ENCODE peak calls at places on chromosome 22, in eight cellular contexts. Y is pancreas; S is stomach; L is aorta; U is tibial artery; I is dorsolateral prefrontal cortex; B is naive thymus-derived CD4-positive, alpha-beta T cell; T is fibroblast of the aortic adventitia. X is an unnamed sample.

GRCh38 chr22:26708256-26709009 is 51.0 kb downstream of the MIAT start:
- DNase-seq in Y (no peak), S (no peak), L (no peak), U (no peak), I (no peak), B (no peak), T (no peak), X (peak)

GRCh38 chr22:33757041-33757440 is 163.2 kb downstream of the LARGE1 start:
- DNase-seq in Y (no peak), S (no peak), L (no peak), U (no peak), I (no peak), B (no peak), T (no peak), X (no peak)

GRCh38 chr22:20610243-20610686 is 102.9 kb downstream of the MED15 start:
- DNase-seq in Y (no peak), S (no peak), L (no peak), U (no peak), I (no peak), B (no peak), T (peak), X (peak)

GRCh38 chr22:30178180-30179126 is 68.1 kb downstream of the LIF start:
- DNase-seq in Y (no peak), S (no peak), L (no peak), U (no peak), I (no peak), B (peak), T (peak), X (no peak)

GRCh38 chr22:29555065-29555644 is 1.6 kb upstream of the THOC5 start:
- DNase-seq in Y (no peak), S (no peak), L (no peak), U (no peak), I (no peak), B (no peak), T (peak), X (peak)

GRCh38 chr22:27011131-27011530 is 353.7 kb downstream of the MIAT start:
- DNase-seq in Y (no peak), S (no peak), L (no peak), U (no peak), I (no peak), B (no peak), T (no peak), X (no peak)

GRCh38 chr22:28435271-28435825 is 244.3 kb downstream of the TTC28 start:
- DNase-seq in Y (peak), S (peak), L (no peak), U (no peak), I (no peak), B (no peak), T (no peak), X (no peak)

GRCh38 chr22:44286673-44287072 is 26.1 kb downstream of the SHISAL1 start:
- DNase-seq in Y (no peak), S (no peak), L (no peak), U (no peak), I (peak), B (no peak), T (no peak), X (peak)

GRCh38 chr22:26339755-26340154 is 89.3 kb upstream of the ASPHD2 start:
- DNase-seq in Y (no peak), S (no peak), L (no peak), U (no peak), I (peak), B (no peak), T (no peak), X (no peak)

GRCh38 chr22:20018001-20018400 is 1.4 kb upstream of the ARVCF start:
- DNase-seq in Y (no peak), S (no peak), L (no peak), U (no peak), I (no peak), B (no peak), T (no peak), X (no peak)

GRCh38 chr22:29944339-29944738 is 61.4 kb downstream of the MTMR3 start:
- DNase-seq in Y (no peak), S (no peak), L (no peak), U (no peak), I (no peak), B (no peak), T (no peak), X (no peak)

GRCh38 chr22:33405194-33405593 is 347.0 kb upstream of the SYN3 start:
- DNase-seq in Y (peak), S (no peak), L (no peak), U (no peak), I (no peak), B (no peak), T (no peak), X (no peak)

GRCh38 chr22:42932857-42933782 is 76.0 kb upstream of the ARFGAP3 start:
- DNase-seq in Y (no peak), S (no peak), L (peak), U (no peak), I (no peak), B (no peak), T (peak), X (no peak)

GRCh38 chr22:43881091-43882061 is 10.4 kb downstream of the PNPLA5 start:
- DNase-seq in Y (no peak), S (no peak), L (peak), U (no peak), I (no peak), B (no peak), T (no peak), X (no peak)

GRCh38 chr22:26481694-26482093 is 1.9 kb downstream of the HPS4 start:
- DNase-seq in Y (no peak), S (no peak), L (no peak), U (no peak), I (no peak), B (no peak), T (no peak), X (no peak)

GRCh38 chr22:44133901-44134511 is 46.7 kb upstream of the PARVG start:
- DNase-seq in Y (no peak), S (no peak), L (peak), U (no peak), I (no peak), B (no peak), T (peak), X (no peak)

GRCh38 chr22:26164174-26164573 is 5.1 kb upstream of the SEZ6L start:
- DNase-seq in Y (no peak), S (no peak), L (no peak), U (no peak), I (no peak), B (no peak), T (no peak), X (no peak)

GRCh38 chr22:31583861-31584485 is 78.0 kb downstream of the PISD start:
- DNase-seq in Y (no peak), S (no peak), L (no peak), U (no peak), I (no peak), B (no peak), T (peak), X (peak)

GRCh38 chr22:20652130-20652529 is 121.8 kb upstream of the SERPIND1 start:
- DNase-seq in Y (no peak), S (no peak), L (no peak), U (no peak), I (no peak), B (no peak), T (no peak), X (no peak)

GRCh38 chr22:32336185-32336603 is 21.5 kb upstream of the RFPL3 start:
- DNase-seq in Y (no peak), S (no peak), L (no peak), U (no peak), I (no peak), B (no peak), T (no peak), X (no peak)

GRCh38 chr22:44211256-44211945 is 30.7 kb downstream of the PARVG start:
- DNase-seq in Y (no peak), S (no peak), L (no peak), U (no peak), I (no peak), B (no peak), T (peak), X (peak)

GRCh38 chr22:43957871-43958270 is 2.6 kb downstream of the SAMM50 start:
- DNase-seq in Y (no peak), S (no peak), L (no peak), U (no peak), I (no peak), B (no peak), T (peak), X (peak)

GRCh38 chr22:26942301-26942927 is 285.0 kb downstream of the MIAT start:
- DNase-seq in Y (no peak), S (no peak), L (no peak), U (no peak), I (no peak), B (no peak), T (peak), X (no peak)

GRCh38 chr22:24067587-24068376 is 56.7 kb downstream of the CABIN1 start:
- DNase-seq in Y (peak), S (peak), L (peak), U (no peak), I (no peak), B (no peak), T (no peak), X (no peak)

GRCh38 chr22:37229805-37230672 is 14.0 kb downstream of the RAC2 start:
- DNase-seq in Y (no peak), S (peak), L (peak), U (peak), I (no peak), B (peak), T (peak), X (peak)

GRCh38 chr22:29872145-29872893 is 10.7 kb upstream of the MTMR3 start:
- DNase-seq in Y (no peak), S (no peak), L (no peak), U (no peak), I (no peak), B (no peak), T (no peak), X (no peak)

GRCh38 chr22:26891431-26891830 is 234.0 kb downstream of the MIAT start:
- DNase-seq in Y (no peak), S (no peak), L (no peak), U (no peak), I (no peak), B (no peak), T (no peak), X (no peak)

GRCh38 chr22:20741634-20742581 is 32.0 kb upstream of the SERPIND1 start:
- DNase-seq in Y (peak), S (no peak), L (no peak), U (no peak), I (peak), B (peak), T (peak), X (peak)

GRCh38 chr22:20058989-20059770 is 20.9 kb upstream of the DGCR8 start:
- DNase-seq in Y (no peak), S (no peak), L (no peak), U (no peak), I (no peak), B (no peak), T (no peak), X (no peak)

GRCh38 chr22:24303007-24303406 is 32.4 kb downstream of the SPECC1L start:
- DNase-seq in Y (no peak), S (no peak), L (no peak), U (no peak), I (no peak), B (no peak), T (no peak), X (no peak)

GRCh38 chr22:22093743-22094142 is 111.2 kb upstream of the TOP3B start:
- DNase-seq in Y (no peak), S (no peak), L (no peak), U (no peak), I (no peak), B (no peak), T (no peak), X (no peak)

GRCh38 chr22:33022231-33022630 is 36.0 kb downstream of the SYN3 start:
- DNase-seq in Y (no peak), S (no peak), L (no peak), U (no peak), I (no peak), B (no peak), T (no peak), X (no peak)

GRCh38 chr22:28980326-28980725 is 81.3 kb downstream of the C22orf31 start:
- DNase-seq in Y (no peak), S (no peak), L (no peak), U (no peak), I (no peak), B (no peak), T (peak), X (peak)

GRCh38 chr22:41910599-41911291 is 4.1 kb downstream of the SHISA8 start:
- DNase-seq in Y (no peak), S (peak), L (no peak), U (peak), I (peak), B (peak), T (peak), X (peak)
- H3K4me3 ChIP-seq in Y (peak), S (peak), L (no peak), U (peak), I (peak), B (peak), T (peak), X (no peak)

GRCh38 chr22:17158176-17158567 is 905 bp downstream of the HDHD5 start:
- DNase-seq in Y (no peak), S (no peak), L (no peak), U (no peak), I (no peak), B (no peak), T (no peak), X (no peak)

GRCh38 chr22:17159504-17159951 is 451 bp upstream of the HDHD5 start:
- DNase-seq in Y (peak), S (peak), L (peak), U (no peak), I (peak), B (no peak), T (peak), X (peak)

GRCh38 chr22:17155941-17156340 is 3.1 kb downstream of the HDHD5 start:
- DNase-seq in Y (no peak), S (no peak), L (no peak), U (no peak), I (no peak), B (no peak), T (no peak), X (no peak)

GRCh38 chr22:17158568-17159503 is at the start of gene HDHD5:
- DNase-seq in Y (peak), S (peak), L (peak), U (peak), I (peak), B (peak), T (peak), X (peak)

GRCh38 chr22:17157714-17158113 is 1.4 kb downstream of the HDHD5 start:
- DNase-seq in Y (no peak), S (no peak), L (no peak), U (no peak), I (no peak), B (no peak), T (no peak), X (no peak)
- H3K4me3 ChIP-seq in Y (peak), S (peak), L (no peak), U (peak), I (peak), B (peak), T (peak), X (no peak)

DNA sequence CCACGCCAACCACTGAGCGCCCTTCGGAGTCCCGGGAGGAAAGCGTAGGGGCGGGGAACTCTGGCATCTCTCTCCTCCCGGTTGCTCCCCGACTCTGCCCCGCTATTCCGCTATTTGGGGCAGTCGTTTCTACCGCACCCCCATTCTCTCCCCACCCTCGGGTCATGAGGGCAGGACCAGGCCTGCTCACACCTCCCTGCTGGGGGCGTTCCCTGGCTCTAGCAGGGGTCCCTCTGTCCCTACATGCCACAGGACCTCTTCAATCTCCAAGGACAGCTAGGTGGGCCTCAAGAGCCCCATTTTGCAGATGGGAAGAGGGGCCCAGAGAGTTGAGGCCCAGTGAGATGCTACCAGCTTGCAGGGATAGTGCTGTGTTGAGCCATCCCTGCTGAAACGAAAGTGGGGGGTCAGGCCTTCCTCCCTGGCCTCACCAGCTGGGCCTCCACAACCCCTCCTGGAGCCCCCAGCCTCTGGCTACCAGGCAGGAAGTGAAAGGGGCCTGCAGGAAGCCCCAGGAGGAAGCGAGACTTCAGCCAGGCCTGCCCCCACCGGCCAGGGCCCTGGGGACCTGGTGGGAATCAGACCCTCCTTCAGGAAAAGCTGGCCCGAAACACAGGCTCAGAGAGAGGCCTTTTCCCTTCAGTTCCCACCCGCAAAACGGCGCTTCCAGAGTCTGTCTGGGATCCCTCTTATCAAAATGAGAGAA is 5.5 kb upstream of the SHISA8 start:
- DNase-seq in Y (no peak), S (no peak), L (no peak), U (no peak), I (no peak), B (no peak), T (no peak), X (no peak)
- H3K4me3 ChIP-seq in Y (no peak), S (peak), L (no peak), U (peak), I (peak), B (no peak), T (no peak), X (no peak)

DNA sequence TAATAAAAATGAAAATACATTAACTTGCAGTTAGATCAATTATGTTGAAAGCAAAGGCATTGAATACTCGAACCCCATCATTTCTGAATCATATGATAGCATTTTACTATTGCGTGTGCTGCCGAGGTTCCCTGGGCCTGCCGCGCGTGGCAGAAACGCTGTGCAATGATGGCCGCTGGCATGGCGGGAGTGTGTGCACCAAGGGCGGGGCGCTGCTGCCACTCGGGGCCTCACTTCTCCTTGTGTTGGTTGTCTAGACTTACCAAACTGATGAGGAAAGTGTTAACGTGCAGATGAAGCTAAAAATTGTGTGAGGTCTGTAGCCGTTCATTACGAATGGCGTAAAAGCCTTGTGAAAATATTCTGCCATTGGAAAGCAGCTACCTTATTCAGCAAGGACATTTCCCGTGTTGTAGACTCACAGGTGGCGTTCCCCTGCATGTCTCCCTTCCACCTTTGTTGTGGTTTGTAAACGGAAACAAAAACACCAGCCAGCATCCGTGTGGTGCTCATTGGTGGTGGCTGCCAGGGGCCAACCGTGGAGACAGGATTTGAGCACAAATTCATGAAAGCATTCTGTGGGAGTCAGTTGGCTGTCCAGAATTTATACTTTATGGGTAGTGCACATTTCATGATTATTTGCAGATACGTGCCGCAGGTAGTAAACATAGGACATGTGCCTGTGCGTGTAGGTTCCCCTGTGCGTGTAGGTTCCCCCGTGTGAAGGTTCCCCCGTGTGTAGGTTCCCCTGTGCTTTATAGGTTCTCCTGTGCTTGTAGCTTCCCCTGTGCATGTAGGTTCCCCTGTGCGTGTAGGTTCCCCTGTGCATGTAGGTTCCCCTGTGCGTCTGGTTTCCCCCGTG is 5.9 kb upstream of the GRAMD4 start:
- DNase-seq in Y (no peak), S (no peak), L (peak), U (no peak), I (no peak), B (peak), T (no peak), X (no peak)
- H3K4me3 ChIP-seq in Y (no peak), S (no peak), L (no peak), U (no peak), I (no peak), B (peak), T (no peak), X (no peak)

GRCh38 chr22:40542821-40543540 is 93.5 kb downstream of the MRTFA start:
- DNase-seq in Y (no peak), S (no peak), L (no peak), U (no peak), I (no peak), B (no peak), T (peak), X (peak)
- H3K4me3 ChIP-seq in Y (no peak), S (no peak), L (no peak), U (no peak), I (no peak), B (no peak), T (no peak), X (no peak)

GRCh38 chr22:48490513-48491411 is 1336.9 kb downstream of the BRD1 start:
- DNase-seq in Y (no peak), S (peak), L (peak), U (peak), I (no peak), B (no peak), T (no peak), X (no peak)

GRCh38 chr22:48488149-48488551 is 1339.5 kb downstream of the BRD1 start:
- DNase-seq in Y (no peak), S (no peak), L (no peak), U (peak), I (no peak), B (no peak), T (no peak), X (no peak)

GRCh38 chr22:48489551-48490512 is 1337.8 kb downstream of the BRD1 start:
- DNase-seq in Y (no peak), S (peak), L (peak), U (peak), I (no peak), B (no peak), T (no peak), X (no peak)

GRCh38 chr22:48486163-48486957 is 1341.3 kb downstream of the BRD1 start:
- DNase-seq in Y (no peak), S (no peak), L (peak), U (peak), I (no peak), B (no peak), T (no peak), X (no peak)

DNA sequence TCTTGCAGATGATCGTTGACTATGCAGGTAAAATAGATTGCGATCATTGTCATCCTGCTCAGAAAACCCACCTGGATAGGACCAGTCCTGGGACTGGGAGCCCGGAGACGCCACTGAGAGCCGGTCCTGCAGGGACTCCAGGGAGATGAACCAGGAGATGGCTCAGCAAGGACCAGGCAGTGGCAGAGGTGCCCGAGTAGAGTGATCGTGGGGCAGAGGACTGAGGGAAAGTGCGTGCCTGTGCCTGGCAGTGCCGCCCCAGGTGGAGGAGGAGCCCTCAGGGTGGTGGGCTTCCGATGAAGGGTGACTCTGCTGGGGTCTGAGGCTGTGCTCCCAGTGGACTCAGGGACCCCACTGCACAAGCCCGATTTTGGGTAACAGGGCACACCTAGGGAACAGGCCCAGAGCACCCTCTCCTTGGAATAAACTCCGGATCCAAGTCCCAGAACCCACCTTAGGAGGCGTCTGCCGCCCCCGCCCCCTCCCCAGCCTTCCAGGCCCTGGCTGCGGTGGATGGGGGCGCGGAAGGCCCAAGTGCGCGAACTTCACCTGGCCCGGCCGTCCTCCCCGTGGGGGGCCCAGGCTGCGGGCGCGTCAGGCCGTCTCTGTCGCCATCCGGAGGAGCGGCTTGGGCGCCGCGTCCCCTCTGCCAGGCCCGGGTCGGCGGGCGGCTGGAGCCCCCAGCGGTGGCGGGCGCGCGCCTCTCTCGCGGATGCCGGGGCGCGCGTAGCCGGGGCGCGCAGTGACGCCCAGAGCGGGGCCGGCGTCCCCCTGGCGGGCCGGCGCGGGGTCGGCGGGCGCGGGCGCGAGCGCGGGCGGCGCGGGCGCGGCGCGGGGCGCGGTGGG is 1338.8 kb downstream of the BRD1 start:
- DNase-seq in Y (no peak), S (no peak), L (peak), U (peak), I (no peak), B (no peak), T (no peak), X (no peak)
- H3K4me3 ChIP-seq in Y (no peak), S (no peak), L (no peak), U (no peak), I (peak), B (no peak), T (no peak), X (no peak)

GRCh38 chr22:50305393-50305657 is 2.1 kb downstream of the PLXNB2 start:
- DNase-seq in Y (no peak), S (no peak), L (no peak), U (no peak), I (no peak), B (no peak), T (no peak), X (no peak)
- H3K4me3 ChIP-seq in Y (peak), S (peak), L (no peak), U (peak), I (peak), B (no peak), T (peak), X (peak)